ENCODE peak calls at places on chromosome 4, in five cellular contexts. Z, M, E, T and P are unnamed samples.

GRCh38 chr4:66430856-66431255 is 760.6 kb upstream of the EPHA5 start:
- DNase-seq in T (no peak), E (no peak), M (no peak), Z (no peak), P (peak; percentile 29)

GRCh38 chr4:72463724-72464123 is 105.3 kb downstream of the ADAMTS3 start:
- DNase-seq in Z (no peak), M (no peak), E (no peak), T (no peak), P (no peak)

GRCh38 chr4:54620773-54621172 is 37.0 kb upstream of the KIT start:
- DNase-seq in T (no peak), M (no peak), E (no peak), Z (no peak), P (no peak)

GRCh38 chr4:106816501-106816900 is 219.6 kb downstream of the DKK2 start:
- DNase-seq in T (no peak), E (no peak), Z (no peak), M (no peak), P (peak; percentile 49)

GRCh38 chr4:24842356-24842755 is 47.0 kb downstream of the SOD3 start:
- DNase-seq in Z (no peak), M (no peak), T (no peak), E (no peak), P (no peak)

GRCh38 chr4:142402925-142403324 is 443.2 kb downstream of the INPP4B start:
- DNase-seq in Z (no peak), M (no peak), T (no peak), E (no peak), P (no peak)

GRCh38 chr4:172998527-172999469 is 169.8 kb upstream of the GALNT7 start:
- DNase-seq in T (peak; percentile 62), E (no peak), Z (no peak), M (no peak), P (peak; percentile 68)

GRCh38 chr4:33831667-33832066 is 2412.6 kb downstream of the ARAP2 start:
- DNase-seq in T (no peak), Z (no peak), M (no peak), E (no peak), P (peak; percentile 57)

GRCh38 chr4:122540827-122541226 is 80.0 kb downstream of the IL21 start:
- DNase-seq in Z (no peak), T (no peak), M (no peak), E (no peak), P (no peak)